ENCODE peak calls at places on chromosomes 11 and 22, in ten cellular contexts. M is T-helper 2 cell; L is HEK293T; O is osteocyte; D is progenitor cell of endocrine pancreas; R is fibroblast of lung; B is GM12865; E is naive thymus-derived CD4-positive, alpha-beta T cell; W is RCC 7860; F is CD4-positive, alpha-beta T cell. Q is an unnamed sample.
A peak's percentile ranks its signal among the peaks of the same experiment; 100 is the strongest.

GRCh38 chr22:27987557-27987956 is 68.5 kb upstream of the PITPNB start:
- DNase-seq in E (no peak), L (no peak), M (no peak), D (no peak), B (no peak), W (peak; percentile 6), R (peak; percentile 96), O (peak; percentile 84), F (no peak), Q (peak; percentile 43)

GRCh38 chr11:3227568-3228444 is 4.4 kb downstream of the MRGPRE start:
- DNase-seq in R (no peak), E (no peak), O (peak; percentile 84), W (no peak), L (no peak), M (no peak), B (no peak), F (no peak), D (no peak), Q (no peak)

GRCh38 chr11:128692750-128693578 is 908 bp upstream of the FLI1 start:
- DNase-seq in B (peak; percentile 43), O (no peak), L (no peak), E (peak; percentile 29), F (no peak), W (no peak), D (no peak), M (no peak), R (peak; percentile 39), Q (no peak)

GRCh38 chr22:32606181-32606580 is 131.6 kb downstream of the FBXO7 start:
- DNase-seq in M (no peak), B (no peak), F (no peak), O (no peak), D (no peak), R (peak; percentile 22), L (no peak), W (no peak), E (peak; percentile 5), Q (no peak)

GRCh38 chr11:118660646-118661424 is 18.6 kb downstream of the TREH start:
- DNase-seq in D (no peak), B (no peak), W (no peak), M (no peak), F (no peak), O (no peak), R (no peak), L (no peak), E (no peak), Q (no peak)

GRCh38 chr11:70466154-70466553 is 67.8 kb downstream of the CTTN start:
- DNase-seq in E (no peak), B (peak; percentile 61), M (no peak), L (no peak), W (no peak), R (peak; percentile 27), D (no peak), F (no peak), O (no peak), Q (no peak)

GRCh38 chr22:19966908-19967750 is 25.5 kb upstream of the TXNRD2 start:
- DNase-seq in E (no peak), D (no peak), W (no peak), R (no peak), O (no peak), M (no peak), B (no peak), F (no peak), L (no peak), Q (no peak)

GRCh38 chr11:123454060-123454651 is 24.1 kb downstream of the GRAMD1B start:
- DNase-seq in F (peak; percentile 27), W (no peak), D (no peak), R (peak; percentile 68), L (no peak), B (peak; percentile 40), M (peak; percentile 49), E (no peak), O (no peak), Q (no peak)

GRCh38 chr11:62108971-62109391 is 14.8 kb upstream of the INCENP start:
- DNase-seq in D (no peak), B (no peak), L (no peak), E (no peak), R (peak; percentile 79), M (no peak), W (peak; percentile 13), O (no peak), F (no peak), Q (no peak)

GRCh38 chr22:47793304-47794101 is 1031.1 kb downstream of the TBC1D22A start:
- DNase-seq in R (no peak), O (peak; percentile 56), E (no peak), M (no peak), L (no peak), W (no peak), F (no peak), D (no peak), B (no peak), Q (peak; percentile 46)

GRCh38 chr11:20474176-20474950 is 86.8 kb downstream of the PRMT3 start:
- DNase-seq in W (no peak), L (no peak), E (no peak), D (no peak), B (no peak), M (no peak), F (no peak), O (no peak), R (no peak), Q (no peak)

GRCh38 chr22:30312053-30312452 is 14.7 kb downstream of the TBC1D10A start:
- DNase-seq in L (no peak), B (no peak), W (peak; percentile 97), D (no peak), M (no peak), R (peak; percentile 91), O (no peak), F (no peak), E (no peak), Q (no peak)

GRCh38 chr11:15342163-15342562 is 227.4 kb downstream of the INSC start:
- DNase-seq in L (no peak), W (no peak), D (no peak), E (no peak), F (no peak), B (no peak), M (no peak), O (no peak), R (no peak), Q (no peak)

GRCh38 chr11:128575956-128576340 is 11.4 kb downstream of the ETS1 start:
- DNase-seq in M (no peak), R (peak; percentile 53), O (no peak), B (no peak), D (no peak), W (no peak), E (no peak), F (no peak), L (no peak), Q (no peak)

GRCh38 chr11:35390737-35391682 is 28.3 kb downstream of the SLC1A2 start:
- DNase-seq in D (no peak), M (no peak), B (peak; percentile 79), F (no peak), W (peak; percentile 34), E (no peak), L (no peak), R (peak; percentile 74), O (no peak), Q (no peak)

GRCh38 chr22:30249049-30250038 is 2.8 kb upstream of the LIF start:
- DNase-seq in L (no peak), D (no peak), E (no peak), O (no peak), B (no peak), M (no peak), R (no peak), F (no peak), W (no peak), Q (no peak)

GRCh38 chr11:45025716-45026492 is 75.2 kb upstream of the TP53I11 start:
- DNase-seq in D (no peak), M (no peak), E (peak; percentile 33), W (no peak), B (peak; percentile 35), L (no peak), F (no peak), O (no peak), R (peak; percentile 75), Q (no peak)

GRCh38 chr11:72483412-72484186 is 49.3 kb upstream of the CLPB start:
- DNase-seq in E (no peak), L (no peak), R (peak; percentile 27), B (peak; percentile 9), O (no peak), F (no peak), D (no peak), M (no peak), W (no peak), Q (no peak)

GRCh38 chr11:102155676-102156075 is 45.4 kb downstream of the YAP1 start:
- DNase-seq in F (no peak), W (no peak), E (no peak), M (no peak), L (no peak), R (peak; percentile 34), O (no peak), D (no peak), B (no peak), Q (no peak)

GRCh38 chr11:128365044-128365443 is 222.3 kb downstream of the ETS1 start:
- DNase-seq in W (peak; percentile 24), O (no peak), R (peak; percentile 63), B (peak; percentile 40), D (no peak), M (no peak), F (no peak), L (no peak), E (peak; percentile 46), Q (no peak)

GRCh38 chr11:9823887-9824385 is 160.1 kb downstream of the SWAP70 start:
- DNase-seq in L (no peak), O (no peak), M (no peak), B (no peak), W (no peak), E (no peak), D (no peak), R (peak; percentile 8), F (no peak), Q (no peak)